ENCODE peak calls at places on chromosome 13, in eight cellular contexts. D is endodermal cell; W is NCI-H510A; N is lower leg skin; A is EH; G is stimulated activated CD8-positive, alpha-beta memory T cell treated with anti-CD3 and anti-CD28 coated beads, Interleukin-7, amount 100 ng/mL, for 24 hours; Y is left ventricle myocardium inferior; H is foreskin fibroblast. I is an unnamed sample.
A peak's percentile ranks its signal among the peaks of the same experiment; 100 is the strongest.

GRCh38 chr13:100440756-100441421 is 147.7 kb downstream of the GGACT start:
- DNase-seq in D (no peak), W (no peak), N (no peak), A (peak; percentile 76), G (no peak), Y (no peak), H (peak; percentile 70), I (peak; percentile 84)

GRCh38 chr13:66222127-66222526 is 1008.0 kb downstream of the PCDH9 start:
- DNase-seq in D (no peak), W (no peak), N (no peak), A (no peak), G (no peak), Y (no peak), H (no peak), I (no peak)

GRCh38 chr13:27533155-27533643 is 82.8 kb upstream of the MTIF3 start:
- DNase-seq in D (peak; percentile 96), W (no peak), N (peak; percentile 95), A (peak; percentile 72), G (no peak), Y (peak; percentile 84), H (peak; percentile 89), I (peak; percentile 70)

GRCh38 chr13:51556740-51557139 is 27.5 kb upstream of the WDFY2 start:
- DNase-seq in D (no peak), W (no peak), N (peak; percentile 78), A (no peak), G (no peak), Y (peak; percentile 27), H (no peak), I (no peak)

GRCh38 chr13:25806304-25806974 is 245.4 kb downstream of the SHISA2 start:
- DNase-seq in D (no peak), W (no peak), N (no peak), A (no peak), G (no peak), Y (no peak), H (no peak), I (peak; percentile 13)

GRCh38 chr13:112720814-112721197 is 31.0 kb downstream of the ATP11A start:
- DNase-seq in D (no peak), W (no peak), N (no peak), A (no peak), G (no peak), Y (no peak), H (no peak), I (no peak)

GRCh38 chr13:41955605-41956004 is 5.3 kb downstream of the VWA8 start:
- DNase-seq in D (no peak), W (no peak), N (no peak), A (no peak), G (no peak), Y (no peak), H (no peak), I (no peak)

GRCh38 chr13:19604306-19604705 is 29.2 kb upstream of the MPHOSPH8 start:
- DNase-seq in D (no peak), W (no peak), N (no peak), A (no peak), G (no peak), Y (no peak), H (no peak), I (no peak)

GRCh38 chr13:93862259-93862658 is 617.2 kb downstream of the DCT start:
- DNase-seq in D (no peak), W (no peak), N (no peak), A (peak; percentile 8), G (no peak), Y (no peak), H (peak; percentile 24), I (peak; percentile 12)

GRCh38 chr13:98525452-98525851 is 51.5 kb downstream of the STK24 start:
- DNase-seq in D (no peak), W (no peak), N (no peak), A (no peak), G (no peak), Y (no peak), H (no peak), I (no peak)

GRCh38 chr13:69485991-69486592 is 621.5 kb upstream of the ATXN8OS start:
- DNase-seq in D (no peak), W (no peak), N (no peak), A (no peak), G (no peak), Y (no peak), H (peak; percentile 0), I (no peak)

GRCh38 chr13:28658539-28658795 is 463 bp upstream of the POMP start:
- DNase-seq in D (no peak), W (no peak), N (no peak), A (no peak), G (no peak), Y (no peak), H (no peak), I (no peak)

GRCh38 chr13:98606296-98606695 is 29.4 kb upstream of the STK24 start:
- DNase-seq in D (peak; percentile 47), W (no peak), N (no peak), A (peak; percentile 1), G (no peak), Y (no peak), H (no peak), I (no peak)

GRCh38 chr13:70809588-70809987 is 701.3 kb upstream of the KLHL1 start:
- DNase-seq in D (no peak), W (no peak), N (no peak), A (no peak), G (no peak), Y (no peak), H (no peak), I (no peak)

GRCh38 chr13:94710881-94711560 is 1.3 kb downstream of the SOX21 start:
- DNase-seq in D (peak; percentile 86), W (peak; percentile 20), N (no peak), A (no peak), G (no peak), Y (no peak), H (peak; percentile 37), I (no peak)

GRCh38 chr13:98216135-98216565 is 39.1 kb upstream of the RNF113B start:
- DNase-seq in D (no peak), W (no peak), N (no peak), A (peak; percentile 97), G (no peak), Y (peak; percentile 39), H (peak; percentile 92), I (peak; percentile 38)

GRCh38 chr13:74097116-74097515 is 37.1 kb downstream of the KLF12 start:
- DNase-seq in D (no peak), W (no peak), N (no peak), A (no peak), G (no peak), Y (no peak), H (no peak), I (no peak)

GRCh38 chr13:29684441-29684840 is 89.0 kb upstream of the SLC7A1 start:
- DNase-seq in D (no peak), W (no peak), N (no peak), A (peak; percentile 75), G (no peak), Y (no peak), H (peak; percentile 56), I (no peak)

GRCh38 chr13:93889430-93889829 is 590.1 kb downstream of the DCT start:
- DNase-seq in D (no peak), W (no peak), N (no peak), A (no peak), G (no peak), Y (no peak), H (no peak), I (no peak)

GRCh38 chr13:65940720-65941119 is 1289.4 kb downstream of the PCDH9 start:
- DNase-seq in D (no peak), W (no peak), N (no peak), A (no peak), G (no peak), Y (peak; percentile 32), H (no peak), I (no peak)

GRCh38 chr13:100673376-100673830 is 1.2 kb downstream of the TMTC4 start:
- DNase-seq in D (peak; percentile 82), W (no peak), N (no peak), A (no peak), G (no peak), Y (no peak), H (no peak), I (no peak)

GRCh38 chr13:21668665-21669599 is 1.9 kb upstream of the FGF9 start:
- DNase-seq in D (peak; percentile 77), W (no peak), N (no peak), A (peak; percentile 34), G (no peak), Y (no peak), H (peak; percentile 27), I (peak; percentile 33)

GRCh38 chr13:66139701-66140100 is 1090.4 kb downstream of the PCDH9 start:
- DNase-seq in D (no peak), W (no peak), N (no peak), A (no peak), G (no peak), Y (no peak), H (no peak), I (no peak)

GRCh38 chr13:107421951-107422350 is 793.4 kb downstream of the LIG4 start:
- DNase-seq in D (no peak), W (no peak), N (no peak), A (no peak), G (no peak), Y (no peak), H (no peak), I (peak; percentile 44)

GRCh38 chr13:76455960-76456359 is 430.2 kb downstream of the KCTD12 start:
- DNase-seq in D (no peak), W (no peak), N (no peak), A (peak; percentile 17), G (no peak), Y (no peak), H (peak; percentile 64), I (no peak)

GRCh38 chr13:81540777-81541176 is 1199.9 kb upstream of the SPRY2 start:
- DNase-seq in D (no peak), W (no peak), N (no peak), A (no peak), G (no peak), Y (no peak), H (peak; percentile 1), I (no peak)

GRCh38 chr13:110062777-110063442 is 244.0 kb downstream of the COL4A1 start:
- DNase-seq in D (no peak), W (no peak), N (no peak), A (no peak), G (no peak), Y (no peak), H (no peak), I (peak; percentile 70)

GRCh38 chr13:114072421-114072820 is 60.0 kb downstream of the RASA3 start:
- DNase-seq in D (no peak), W (no peak), N (peak; percentile 48), A (no peak), G (no peak), Y (no peak), H (no peak), I (no peak)

GRCh38 chr13:50592412-50593145 is 250.9 kb downstream of the DLEU7 start:
- DNase-seq in D (no peak), W (no peak), N (no peak), A (peak; percentile 88), G (no peak), Y (no peak), H (peak; percentile 84), I (peak; percentile 69)

GRCh38 chr13:100987993-100988392 is 313.4 kb upstream of the TMTC4 start:
- DNase-seq in D (peak; percentile 71), W (no peak), N (no peak), A (peak; percentile 32), G (no peak), Y (no peak), H (peak; percentile 42), I (no peak)

GRCh38 chr13:28067526-28067925 is 32.9 kb downstream of the FLT3 start:
- DNase-seq in D (no peak), W (no peak), N (no peak), A (no peak), G (no peak), Y (no peak), H (no peak), I (no peak)

GRCh38 chr13:36804588-36804987 is 14.4 kb upstream of the RFXAP start:
- DNase-seq in D (no peak), W (no peak), N (no peak), A (no peak), G (no peak), Y (no peak), H (no peak), I (no peak)